ENCODE peak calls at places on chromosomes 16 and 17, in ten cellular contexts. One of them, this sample, is unnamed.
A peak's percentile ranks its signal among the peaks of the same experiment; 100 is the strongest.

GRCh38 chr16:14337303-14338191 is 266.4 kb downstream of the MRTFB start:
- DNase-seq in NCI-H1092 treated with DMSO at 0.1 percent for 48 hours: no peak
- DNase-seq in activated CD8-positive, alpha-beta T cell treated with anti-CD3 and anti-CD28 coated beads for 36 hours: no peak
- DNase-seq in HFF-Myc: no peak
- DNase-seq in NCI-H1417: peak; percentile 28
- DNase-seq in AG08395: peak; percentile 58
- DNase-seq in IMR-90: peak; percentile 53
- DNase-seq in MCF 10A: no peak
- DNase-seq in stimulated activated CD4-positive, alpha-beta T cell treated with anti-CD3 and anti-CD28 coated beads, Interleukin-4, amount 100 ng/mL, for 24 hours: no peak
- DNase-seq in activated T-cell treated with anti-CD3 and anti-CD28 coated beads for 1 hour: no peak
- DNase-seq in this sample: no peak

GRCh38 chr17:27471321-27472269 is 15.3 kb downstream of the KSR1 start:
- DNase-seq in MCF 10A: peak; percentile 96
- DNase-seq in activated T-cell treated with anti-CD3 and anti-CD28 coated beads for 1 hour: peak; percentile 40
- DNase-seq in AG08395: no peak
- DNase-seq in NCI-H1092 treated with DMSO at 0.1 percent for 48 hours: no peak
- DNase-seq in HFF-Myc: no peak
- DNase-seq in stimulated activated CD4-positive, alpha-beta T cell treated with anti-CD3 and anti-CD28 coated beads, Interleukin-4, amount 100 ng/mL, for 24 hours: peak; percentile 87
- DNase-seq in activated CD8-positive, alpha-beta T cell treated with anti-CD3 and anti-CD28 coated beads for 36 hours: peak; percentile 96
- DNase-seq in NCI-H1417: no peak
- DNase-seq in IMR-90: peak; percentile 41
- DNase-seq in this sample: peak; percentile 50

GRCh38 chr17:1928976-1929375 is 96.2 kb downstream of the RTN4RL1 start:
- DNase-seq in AG08395: no peak
- DNase-seq in stimulated activated CD4-positive, alpha-beta T cell treated with anti-CD3 and anti-CD28 coated beads, Interleukin-4, amount 100 ng/mL, for 24 hours: no peak
- DNase-seq in MCF 10A: no peak
- DNase-seq in activated CD8-positive, alpha-beta T cell treated with anti-CD3 and anti-CD28 coated beads for 36 hours: no peak
- DNase-seq in NCI-H1092 treated with DMSO at 0.1 percent for 48 hours: no peak
- DNase-seq in HFF-Myc: no peak
- DNase-seq in activated T-cell treated with anti-CD3 and anti-CD28 coated beads for 1 hour: no peak
- DNase-seq in NCI-H1417: peak; percentile 12
- DNase-seq in IMR-90: no peak
- DNase-seq in this sample: no peak

GRCh38 chr17:37743875-37744632 is 805 bp downstream of the HNF1B start:
- DNase-seq in activated CD8-positive, alpha-beta T cell treated with anti-CD3 and anti-CD28 coated beads for 36 hours: peak; percentile 27
- DNase-seq in IMR-90: no peak
- DNase-seq in NCI-H1417: peak; percentile 24
- DNase-seq in stimulated activated CD4-positive, alpha-beta T cell treated with anti-CD3 and anti-CD28 coated beads, Interleukin-4, amount 100 ng/mL, for 24 hours: no peak
- DNase-seq in HFF-Myc: no peak
- DNase-seq in NCI-H1092 treated with DMSO at 0.1 percent for 48 hours: no peak
- DNase-seq in AG08395: no peak
- DNase-seq in activated T-cell treated with anti-CD3 and anti-CD28 coated beads for 1 hour: no peak
- DNase-seq in MCF 10A: no peak
- DNase-seq in this sample: no peak

GRCh38 chr17:75738218-75738802 is 17.1 kb downstream of the ITGB4 start:
- DNase-seq in activated T-cell treated with anti-CD3 and anti-CD28 coated beads for 1 hour: no peak
- DNase-seq in AG08395: peak; percentile 56
- DNase-seq in stimulated activated CD4-positive, alpha-beta T cell treated with anti-CD3 and anti-CD28 coated beads, Interleukin-4, amount 100 ng/mL, for 24 hours: no peak
- DNase-seq in activated CD8-positive, alpha-beta T cell treated with anti-CD3 and anti-CD28 coated beads for 36 hours: peak; percentile 74
- DNase-seq in NCI-H1092 treated with DMSO at 0.1 percent for 48 hours: no peak
- DNase-seq in NCI-H1417: no peak
- DNase-seq in MCF 10A: no peak
- DNase-seq in IMR-90: peak; percentile 27
- DNase-seq in HFF-Myc: no peak
- DNase-seq in this sample: no peak

GRCh38 chr16:66120656-66121055 is 245.8 kb upstream of the CDH5 start:
- DNase-seq in HFF-Myc: no peak
- DNase-seq in activated CD8-positive, alpha-beta T cell treated with anti-CD3 and anti-CD28 coated beads for 36 hours: no peak
- DNase-seq in AG08395: no peak
- DNase-seq in MCF 10A: no peak
- DNase-seq in NCI-H1092 treated with DMSO at 0.1 percent for 48 hours: no peak
- DNase-seq in activated T-cell treated with anti-CD3 and anti-CD28 coated beads for 1 hour: no peak
- DNase-seq in IMR-90: peak; percentile 41
- DNase-seq in stimulated activated CD4-positive, alpha-beta T cell treated with anti-CD3 and anti-CD28 coated beads, Interleukin-4, amount 100 ng/mL, for 24 hours: no peak
- DNase-seq in NCI-H1417: no peak
- DNase-seq in this sample: no peak

GRCh38 chr17:27475070-27475673 is 18.9 kb downstream of the KSR1 start:
- DNase-seq in MCF 10A: peak; percentile 38
- DNase-seq in stimulated activated CD4-positive, alpha-beta T cell treated with anti-CD3 and anti-CD28 coated beads, Interleukin-4, amount 100 ng/mL, for 24 hours: peak; percentile 72
- DNase-seq in NCI-H1092 treated with DMSO at 0.1 percent for 48 hours: no peak
- DNase-seq in AG08395: no peak
- DNase-seq in IMR-90: no peak
- DNase-seq in HFF-Myc: no peak
- DNase-seq in activated CD8-positive, alpha-beta T cell treated with anti-CD3 and anti-CD28 coated beads for 36 hours: peak; percentile 77
- DNase-seq in activated T-cell treated with anti-CD3 and anti-CD28 coated beads for 1 hour: no peak
- DNase-seq in NCI-H1417: peak; percentile 53
- DNase-seq in this sample: no peak

GRCh38 chr16:83995756-83996155 is 27.7 kb downstream of the NECAB2 start:
- DNase-seq in activated CD8-positive, alpha-beta T cell treated with anti-CD3 and anti-CD28 coated beads for 36 hours: peak; percentile 20
- DNase-seq in NCI-H1092 treated with DMSO at 0.1 percent for 48 hours: peak; percentile 80
- DNase-seq in NCI-H1417: peak; percentile 98
- DNase-seq in activated T-cell treated with anti-CD3 and anti-CD28 coated beads for 1 hour: no peak
- DNase-seq in AG08395: no peak
- DNase-seq in stimulated activated CD4-positive, alpha-beta T cell treated with anti-CD3 and anti-CD28 coated beads, Interleukin-4, amount 100 ng/mL, for 24 hours: no peak
- DNase-seq in IMR-90: peak; percentile 10
- DNase-seq in MCF 10A: no peak
- DNase-seq in HFF-Myc: no peak
- DNase-seq in this sample: no peak

GRCh38 chr16:15055141-15056053 is 477 bp downstream of the NTAN1 start:
- DNase-seq in MCF 10A: no peak
- DNase-seq in activated CD8-positive, alpha-beta T cell treated with anti-CD3 and anti-CD28 coated beads for 36 hours: peak; percentile 79
- DNase-seq in HFF-Myc: no peak
- DNase-seq in NCI-H1092 treated with DMSO at 0.1 percent for 48 hours: peak; percentile 47
- DNase-seq in activated T-cell treated with anti-CD3 and anti-CD28 coated beads for 1 hour: peak; percentile 57
- DNase-seq in IMR-90: peak; percentile 23
- DNase-seq in NCI-H1417: peak; percentile 41
- DNase-seq in stimulated activated CD4-positive, alpha-beta T cell treated with anti-CD3 and anti-CD28 coated beads, Interleukin-4, amount 100 ng/mL, for 24 hours: peak; percentile 62
- DNase-seq in AG08395: peak; percentile 12
- DNase-seq in this sample: peak; percentile 69

GRCh38 chr16:14325921-14326401 is 254.8 kb downstream of the MRTFB start:
- DNase-seq in MCF 10A: no peak
- DNase-seq in activated T-cell treated with anti-CD3 and anti-CD28 coated beads for 1 hour: no peak
- DNase-seq in stimulated activated CD4-positive, alpha-beta T cell treated with anti-CD3 and anti-CD28 coated beads, Interleukin-4, amount 100 ng/mL, for 24 hours: no peak
- DNase-seq in NCI-H1417: peak; percentile 80
- DNase-seq in AG08395: no peak
- DNase-seq in IMR-90: no peak
- DNase-seq in activated CD8-positive, alpha-beta T cell treated with anti-CD3 and anti-CD28 coated beads for 36 hours: no peak
- DNase-seq in NCI-H1092 treated with DMSO at 0.1 percent for 48 hours: peak; percentile 92
- DNase-seq in HFF-Myc: no peak
- DNase-seq in this sample: no peak